ENCODE peak calls at places on chromosomes 11 and 22, in seven cellular contexts. P, I, M, G, V, D and S are unnamed samples.

GRCh38 chr11:79963886-79964660 is 523.2 kb upstream of the TENM4 start:
- DNase-seq in P (no peak), I (no peak), M (no peak), G (peak), V (no peak), D (no peak), S (no peak)

GRCh38 chr11:61172888-61173287 is 11.7 kb upstream of the VPS37C start:
- DNase-seq in P (no peak), I (no peak), M (no peak), G (no peak), V (no peak), D (no peak), S (no peak)

GRCh38 chr11:125253289-125253688 is 88.7 kb downstream of the PKNOX2 start:
- DNase-seq in P (no peak), I (no peak), M (no peak), G (no peak), V (no peak), D (no peak), S (no peak)

GRCh38 chr11:44274404-44274803 is 35.5 kb downstream of the ALX4 start:
- DNase-seq in P (no peak), I (no peak), M (no peak), G (no peak), V (no peak), D (no peak), S (no peak)

GRCh38 chr11:24609778-24610177 is 112.9 kb downstream of the LUZP2 start:
- DNase-seq in P (no peak), I (no peak), M (no peak), G (no peak), V (no peak), D (no peak), S (peak)

GRCh38 chr22:16955081-16955480 is 52.9 kb downstream of the GAB4 start:
- DNase-seq in P (peak), I (no peak), M (no peak), G (no peak), V (peak), D (no peak), S (no peak)

GRCh38 chr11:2387266-2387982 is 10.3 kb downstream of the CD81 start:
- DNase-seq in P (no peak), I (peak), M (no peak), G (no peak), V (no peak), D (peak), S (no peak)

GRCh38 chr11:92082652-92083051 is 142.0 kb upstream of the FAT3 start:
- DNase-seq in P (no peak), I (no peak), M (no peak), G (no peak), V (no peak), D (no peak), S (no peak)

GRCh38 chr11:12842933-12843636 is 166.0 kb upstream of the RASSF10 start:
- DNase-seq in P (no peak), I (no peak), M (no peak), G (peak), V (no peak), D (peak), S (no peak)

GRCh38 chr11:111934301-111934700 is 2.8 kb upstream of the DIXDC1 start:
- DNase-seq in P (peak), I (no peak), M (no peak), G (no peak), V (no peak), D (no peak), S (no peak)

GRCh38 chr11:130785376-130786110 is 130.7 kb downstream of the SNX19 start:
- DNase-seq in P (no peak), I (peak), M (no peak), G (peak), V (no peak), D (peak), S (peak)

GRCh38 chr22:28773461-28773867 is 969 bp downstream of the CCDC117 start:
- DNase-seq in P (no peak), I (peak), M (no peak), G (no peak), V (no peak), D (peak), S (no peak)

GRCh38 chr11:73267921-73268540 is 4.1 kb upstream of the P2RY6 start:
- DNase-seq in P (peak), I (no peak), M (no peak), G (no peak), V (no peak), D (no peak), S (no peak)

GRCh38 chr11:65426839-65427690 is 4.5 kb downstream of the NEAT1 start:
- DNase-seq in P (peak), I (peak), M (peak), G (no peak), V (no peak), D (peak), S (peak)

GRCh38 chr11:121446752-121447156 is 5.4 kb upstream of the SORL1 start:
- DNase-seq in P (no peak), I (peak), M (no peak), G (no peak), V (no peak), D (peak), S (peak)

GRCh38 chr22:19641254-19641982 is 72.9 kb upstream of the SEPTIN5 start:
- DNase-seq in P (peak), I (no peak), M (no peak), G (peak), V (peak), D (peak), S (peak)

GRCh38 chr22:44664149-44664548 is 37.9 kb upstream of the PRR5 start:
- DNase-seq in P (no peak), I (peak), M (no peak), G (no peak), V (no peak), D (peak), S (no peak)

GRCh38 chr11:15627560-15627959 is 512.8 kb downstream of the INSC start:
- DNase-seq in P (no peak), I (peak), M (no peak), G (no peak), V (no peak), D (peak), S (peak)

GRCh38 chr11:128054323-128054910 is 532.9 kb downstream of the ETS1 start:
- DNase-seq in P (no peak), I (peak), M (no peak), G (no peak), V (no peak), D (no peak), S (no peak)

GRCh38 chr11:80388133-80388532 is 947.3 kb upstream of the TENM4 start:
- DNase-seq in P (no peak), I (no peak), M (no peak), G (no peak), V (no peak), D (no peak), S (peak)

GRCh38 chr11:46363031-46363407 is 15.8 kb downstream of the DGKZ start:
- DNase-seq in P (no peak), I (peak), M (peak), G (no peak), V (no peak), D (peak), S (peak)

DNA sequence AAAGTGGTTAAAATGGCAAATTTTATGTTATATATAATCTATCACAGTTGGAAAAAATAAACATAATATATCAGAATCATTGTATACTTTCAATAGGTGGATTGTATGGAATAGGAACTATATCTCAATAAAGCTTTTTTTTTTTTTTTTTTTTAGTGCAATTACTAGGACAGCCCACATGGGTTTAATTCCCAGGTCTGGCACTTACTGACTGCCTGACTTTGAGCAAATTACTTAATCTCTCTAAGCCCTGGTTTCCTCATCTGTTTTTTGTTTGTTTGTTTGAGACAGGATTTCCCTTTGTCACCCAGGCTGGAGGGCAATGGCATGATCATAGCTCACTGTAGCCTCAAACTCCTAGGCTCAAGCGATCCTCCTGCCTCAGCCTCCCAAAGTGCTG is 26.1 kb upstream of the BAIAP2L2 start:
- DNase-seq in P (no peak), I (no peak), M (no peak), G (no peak), V (no peak), D (peak), S (peak)
- H3K4ac ChIP-seq in P (no peak), I (no peak), M (no peak), G (no peak), V (no peak), D (no peak), S (no peak)

GRCh38 chr22:47056361-47056760 is 293.9 kb downstream of the TBC1D22A start:
- DNase-seq in P (no peak), I (no peak), M (no peak), G (no peak), V (no peak), D (no peak), S (no peak)
- H3K18ac ChIP-seq in P (no peak), I (no peak), M (no peak), G (peak), V (no peak), D (no peak), S (no peak)

DNA sequence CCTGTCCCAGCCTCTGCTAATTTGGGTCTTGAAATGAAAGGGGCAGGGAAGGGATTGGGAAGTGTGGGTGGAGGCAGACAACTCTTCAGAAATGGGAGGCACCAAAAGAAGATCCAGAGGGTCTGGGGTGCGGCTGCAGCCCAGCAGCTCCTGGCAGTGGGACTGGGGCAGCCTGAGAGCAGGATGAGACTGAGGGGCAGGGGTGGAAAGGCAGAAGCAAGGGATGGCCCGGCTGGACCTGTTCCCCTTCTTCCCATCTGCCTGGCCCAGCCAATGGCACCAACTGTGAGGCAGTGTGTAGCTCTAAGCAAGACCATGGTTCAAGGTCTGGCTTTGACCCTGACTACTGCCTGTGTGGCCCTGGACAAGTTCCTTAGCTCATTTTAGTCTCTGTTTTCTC is 160.4 kb downstream of the ENTHD1 start:
- DNase-seq in P (no peak), I (no peak), M (no peak), G (no peak), V (peak), D (no peak), S (no peak)
- H3K4ac ChIP-seq in P (no peak), I (no peak), M (no peak), G (no peak), V (no peak), D (no peak), S (no peak)

GRCh38 chr11:78216571-78217287 is 28.0 kb downstream of the USP35 start:
- DNase-seq in P (no peak), I (no peak), M (no peak), G (no peak), V (no peak), D (no peak), S (no peak)
- H3K18ac ChIP-seq in P (no peak), I (no peak), M (no peak), G (no peak), V (no peak), D (no peak), S (no peak)

GRCh38 chr11:86990079-86990478 is 34.9 kb upstream of the FZD4 start:
- DNase-seq in P (no peak), I (peak), M (no peak), G (no peak), V (no peak), D (peak), S (no peak)
- H3K4ac ChIP-seq in P (no peak), I (no peak), M (no peak), G (no peak), V (no peak), D (no peak), S (no peak)

GRCh38 chr11:93537767-93538261 is 5.4 kb downstream of the SMCO4 start:
- DNase-seq in P (no peak), I (peak), M (peak), G (no peak), V (no peak), D (peak), S (no peak)
- H3K18ac ChIP-seq in P (no peak), I (no peak), M (no peak), G (no peak), V (no peak), D (no peak), S (no peak)

DNA sequence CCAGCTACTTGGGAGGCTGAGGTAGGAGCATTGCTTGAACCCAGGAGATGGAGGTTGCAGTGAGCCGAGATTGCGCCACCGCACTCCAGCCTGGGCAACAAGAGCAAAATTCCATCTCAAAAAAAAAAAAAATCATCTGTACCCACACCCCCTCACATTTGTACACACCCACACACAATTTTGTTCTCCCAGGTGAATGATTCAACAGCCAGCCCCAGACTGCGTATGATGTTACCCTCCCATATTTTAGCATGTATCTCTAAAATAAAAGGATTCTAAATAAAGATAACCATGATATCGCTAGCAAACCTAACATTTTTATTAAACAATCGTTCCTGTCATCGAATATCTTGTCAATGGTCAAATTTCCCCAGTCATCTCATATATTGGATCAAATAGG is 65.8 kb downstream of the BRD1 start:
- DNase-seq in P (no peak), I (no peak), M (no peak), G (no peak), V (no peak), D (no peak), S (no peak)
- H3K4ac ChIP-seq in P (no peak), I (no peak), M (no peak), G (no peak), V (no peak), D (no peak), S (no peak)

DNA sequence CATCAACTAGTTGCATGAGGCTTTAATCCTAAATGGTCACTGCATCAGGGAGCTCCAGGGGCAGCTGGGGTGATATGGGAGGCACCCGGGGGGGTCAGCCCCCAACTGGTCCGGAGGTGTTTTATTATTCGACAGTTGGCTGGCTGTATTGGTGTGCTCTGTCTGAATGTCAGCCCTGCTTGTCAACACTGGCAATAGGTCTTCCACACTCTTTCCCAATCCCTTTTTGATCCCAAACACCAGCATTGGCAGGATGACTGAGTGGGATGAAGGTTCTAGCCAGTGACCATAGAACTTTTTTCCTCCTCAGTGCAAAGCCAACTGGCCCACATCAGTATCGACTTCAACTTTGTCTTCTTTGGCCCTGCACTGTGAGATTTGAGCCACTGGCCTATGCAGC is 8.9 kb upstream of the LDLRAD3 start:
- DNase-seq in P (no peak), I (no peak), M (no peak), G (no peak), V (no peak), D (no peak), S (no peak)
- H3K18ac ChIP-seq in P (no peak), I (no peak), M (no peak), G (no peak), V (no peak), D (no peak), S (no peak)